ENCODE peak calls at places on chromosomes 13 and 19, in five cellular contexts. Z is effector memory CD4-positive, alpha-beta T cell; K is osteoblast; M is A673; O is HCT116. P is an unnamed sample.

GRCh38 chr19:41298327-41298964 is 11.5 kb upstream of the CCDC97 start:
- DNase-seq in Z (peak; percentile 59), K (peak; percentile 96), O (no peak), M (no peak), P (peak; percentile 84)

GRCh38 chr13:114096811-114097503 is 35.5 kb downstream of the RASA3 start:
- DNase-seq in K (peak; percentile 80), M (no peak), Z (no peak), O (no peak), P (no peak)

GRCh38 chr13:68232351-68233130 is 1002.4 kb upstream of the PCDH9 start:
- DNase-seq in M (no peak), O (no peak), Z (no peak), K (no peak), P (no peak)

GRCh38 chr19:48102870-48103751 is 7.5 kb downstream of the PLA2G4C start:
- DNase-seq in Z (no peak), M (peak; percentile 72), K (peak; percentile 94), O (peak; percentile 75), P (no peak)

GRCh38 chr13:21233086-21233485 is 56.6 kb downstream of the MRPL57 start:
- DNase-seq in M (no peak), O (no peak), K (no peak), Z (no peak), P (no peak)

GRCh38 chr19:19445911-19446361 is 40.5 kb downstream of the GATAD2A start:
- DNase-seq in Z (no peak), M (no peak), O (no peak), K (no peak), P (no peak)

GRCh38 chr13:66618702-66619101 is 611.4 kb downstream of the PCDH9 start:
- DNase-seq in M (peak; percentile 44), Z (no peak), K (peak; percentile 76), O (peak; percentile 26), P (no peak)

GRCh38 chr19:4914736-4915501 is 5.6 kb downstream of the UHRF1 start:
- DNase-seq in Z (peak; percentile 47), K (peak; percentile 99), O (peak; percentile 76), M (peak; percentile 72), P (peak; percentile 59)

GRCh38 chr13:65856464-65856863 is 1373.7 kb downstream of the PCDH9 start:
- DNase-seq in M (no peak), O (no peak), Z (no peak), K (peak; percentile 83), P (no peak)

GRCh38 chr19:58091251-58091995 is 6.6 kb downstream of the ZSCAN18 start:
- DNase-seq in O (no peak), M (no peak), K (peak; percentile 78), Z (no peak), P (no peak)

GRCh38 chr19:33486936-33487793 is 34.4 kb downstream of the PEPD start:
- DNase-seq in M (no peak), K (no peak), O (no peak), Z (no peak), P (no peak)

GRCh38 chr19:57771417-57771816 is 1.9 kb downstream of the ZNF586 start:
- DNase-seq in O (no peak), K (no peak), Z (no peak), M (no peak), P (no peak)

GRCh38 chr19:19303411-19303810 is 16.9 kb downstream of the SUGP1 start:
- DNase-seq in M (no peak), O (no peak), Z (no peak), K (peak; percentile 58), P (no peak)

GRCh38 chr19:10760268-10760944 is 42.5 kb downstream of the DNM2 start:
- DNase-seq in K (no peak), Z (peak; percentile 49), O (peak; percentile 46), M (peak; percentile 92), P (no peak)

GRCh38 chr19:49057636-49058234 is at the start of gene CGB7:
- DNase-seq in M (peak; percentile 50), K (peak; percentile 98), O (no peak), Z (no peak), P (peak; percentile 56)

GRCh38 chr19:48913114-48913513 is 13.0 kb downstream of the NUCB1 start:
- DNase-seq in K (peak; percentile 64), M (peak; percentile 60), O (no peak), Z (no peak), P (no peak)

GRCh38 chr13:30616927-30617314 is 799 bp upstream of the USPL1 start:
- DNase-seq in M (peak; percentile 85), O (peak; percentile 78), Z (peak; percentile 44), K (no peak), P (peak; percentile 77)

GRCh38 chr13:44149821-44150220 is 223.8 kb upstream of the SERP2 start:
- DNase-seq in K (no peak), Z (no peak), O (no peak), M (no peak), P (no peak)

GRCh38 chr13:46850214-46850613 is 46.6 kb downstream of the HTR2A start:
- DNase-seq in Z (no peak), O (no peak), M (no peak), K (no peak), P (no peak)

GRCh38 chr13:72726721-72727416 is 560 bp downstream of the MZT1 start:
- DNase-seq in M (peak; percentile 76), Z (peak; percentile 15), K (peak; percentile 60), O (peak; percentile 2), P (no peak)

GRCh38 chr19:32580353-32580900 is 563 bp upstream of the PDCD5 start:
- DNase-seq in Z (no peak), O (no peak), K (no peak), M (no peak), P (no peak)

GRCh38 chr19:53538378-53539109 is 599 bp downstream of the ZNF331 start:
- DNase-seq in K (no peak), O (no peak), M (no peak), Z (no peak), P (no peak)

GRCh38 chr13:75217949-75218348 is 264.0 kb downstream of the TBC1D4 start:
- DNase-seq in K (peak; percentile 43), M (peak; percentile 10), O (no peak), Z (no peak), P (no peak)

GRCh38 chr13:51323824-51324511 is 15.5 kb upstream of the SERPINE3 start:
- DNase-seq in M (no peak), K (no peak), O (no peak), Z (no peak), P (no peak)

GRCh38 chr13:69946443-69946955 is 161.1 kb upstream of the ATXN8OS start:
- DNase-seq in Z (no peak), K (no peak), M (no peak), O (no peak), P (no peak)

GRCh38 chr13:98108330-98108729 is 34.6 kb upstream of the FARP1 start:
- DNase-seq in K (no peak), O (no peak), Z (no peak), M (no peak), P (no peak)

GRCh38 chr19:16888629-16889371 is at the start of gene F2RL3:
- DNase-seq in O (no peak), M (no peak), Z (no peak), K (no peak), P (no peak)

GRCh38 chr19:9828551-9829063 is 889 bp downstream of the UBL5 start:
- DNase-seq in M (no peak), K (peak; percentile 21), Z (no peak), O (no peak), P (no peak)

GRCh38 chr19:27776020-27776419 is 1436.9 kb downstream of the UQCRFS1 start:
- DNase-seq in O (no peak), Z (no peak), K (no peak), M (peak; percentile 53), P (no peak)

GRCh38 chr19:50667759-50668231 is 18.6 kb downstream of the C19orf81 start:
- DNase-seq in Z (no peak), M (no peak), K (no peak), O (no peak), P (no peak)

GRCh38 chr13:113907637-113908617 is 44.1 kb upstream of the GAS6 start:
- DNase-seq in M (peak; percentile 43), O (no peak), Z (no peak), K (no peak), P (peak; percentile 27)

GRCh38 chr19:39144487-39145071 is 19.0 kb downstream of the PAK4 start:
- DNase-seq in M (no peak), Z (no peak), K (peak; percentile 76), O (no peak), P (no peak)

GRCh38 chr19:22634450-22634827 is 315 bp downstream of the ZNF492 start:
- DNase-seq in O (no peak), K (no peak), Z (no peak), M (no peak), P (no peak)
- H3K4me3 ChIP-seq in O (no peak overlapping the region), K (peak overlapping the region; percentile 84), Z (peak overlapping the region; percentile 51), M (no peak overlapping the region), P (peak overlapping the region; percentile 82)

GRCh38 chr13:20206836-20207235 is 14.1 kb upstream of the GJB2 start:
- DNase-seq in K (no peak), M (no peak), Z (no peak), O (no peak), P (no peak)

GRCh38 chr13:20209937-20210336 is 17.2 kb upstream of the GJB2 start:
- DNase-seq in Z (no peak), M (no peak), K (no peak), O (no peak), P (no peak)

GRCh38 chr13:20206065-20206725 is 13.5 kb upstream of the GJB2 start:
- DNase-seq in O (no peak), M (no peak), K (peak; percentile 73), Z (no peak), P (no peak)
- H3K4me3 ChIP-seq in O (no peak overlapping the region), M (no peak overlapping the region), K (no peak overlapping the region), Z (no peak overlapping the region), P (no peak overlapping the region)

GRCh38 chr13:28796938-28797257 is 23.2 kb upstream of the MTUS2 start:
- DNase-seq in M (no peak), K (no peak), O (no peak), Z (no peak), P (no peak)

GRCh38 chr13:28794370-28794769 is 25.8 kb upstream of the MTUS2 start:
- DNase-seq in K (no peak), O (no peak), Z (no peak), M (no peak), P (no peak)

GRCh38 chr13:28792992-28793391 is 27.1 kb upstream of the MTUS2 start:
- DNase-seq in Z (no peak), K (peak; percentile 81), M (no peak), O (no peak), P (no peak)
- H3K4me3 ChIP-seq in Z (no peak overlapping the region), K (no peak overlapping the region), M (no peak overlapping the region), O (no peak overlapping the region), P (no peak overlapping the region)

DNA sequence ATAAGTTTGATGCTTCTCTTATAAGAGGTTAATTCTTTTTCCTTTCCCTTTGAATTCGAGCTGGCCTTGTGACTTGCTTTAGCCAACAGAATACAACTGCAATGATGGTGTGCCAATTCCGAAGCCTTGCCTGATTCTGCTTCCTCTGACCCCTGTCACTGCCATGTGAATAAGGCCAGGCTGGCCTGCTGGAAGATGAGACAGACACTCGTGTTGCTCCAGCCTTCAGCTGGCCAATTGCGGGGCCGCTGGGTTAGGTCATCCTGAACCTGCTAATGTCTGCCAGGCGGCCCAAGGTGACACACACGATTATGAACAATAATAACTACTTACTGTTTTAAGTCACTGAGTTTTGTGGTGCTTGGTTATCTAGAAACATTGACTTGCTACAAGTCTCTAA is 352.0 kb downstream of the MYO16 start:
- DNase-seq in Z (no peak), M (no peak), O (no peak), K (no peak), P (no peak)
- H3K4me3 ChIP-seq in Z (no peak overlapping the region), M (no peak overlapping the region), O (no peak overlapping the region), K (no peak overlapping the region), P (no peak overlapping the region)

P was measured in breast epithelium.